ENCODE peak calls at places on chromosomes 12 and 14, in nine cellular contexts. One of them, this sample, is unnamed.

GRCh38 chr12:15861404-15861803 is 20.8 kb upstream of the STRAP start:
- DNase-seq in astrocyte of the cerebellum: no peak
- DNase-seq in B cell: no peak
- DNase-seq in right lobe of liver: no peak
- DNase-seq in CD8-positive, alpha-beta T cell: no peak
- DNase-seq in K562: no peak
- DNase-seq in RWPE1: no peak
- DNase-seq in ovary: no peak
- DNase-seq in astrocyte: no peak
- DNase-seq in this sample: peak

GRCh38 chr12:51620448-51620847 is 29.4 kb downstream of the SCN8A start:
- DNase-seq in ovary: no peak
- DNase-seq in astrocyte: peak
- DNase-seq in RWPE1: no peak
- DNase-seq in CD8-positive, alpha-beta T cell: no peak
- DNase-seq in B cell: no peak
- DNase-seq in astrocyte of the cerebellum: no peak
- DNase-seq in K562: no peak
- DNase-seq in right lobe of liver: no peak
- DNase-seq in this sample: peak

GRCh38 chr14:36866867-36867266 is 205.2 kb downstream of the PAX9 start:
- DNase-seq in astrocyte: no peak
- DNase-seq in ovary: no peak
- DNase-seq in right lobe of liver: no peak
- DNase-seq in CD8-positive, alpha-beta T cell: no peak
- DNase-seq in RWPE1: no peak
- DNase-seq in K562: no peak
- DNase-seq in astrocyte of the cerebellum: no peak
- DNase-seq in B cell: no peak
- DNase-seq in this sample: no peak

GRCh38 chr12:120862664-120863063 is 41.5 kb downstream of the SPPL3 start:
- DNase-seq in RWPE1: no peak
- DNase-seq in ovary: no peak
- DNase-seq in CD8-positive, alpha-beta T cell: no peak
- DNase-seq in right lobe of liver: no peak
- DNase-seq in astrocyte: no peak
- DNase-seq in B cell: no peak
- DNase-seq in astrocyte of the cerebellum: no peak
- DNase-seq in K562: no peak
- DNase-seq in this sample: no peak

GRCh38 chr12:29970501-29970900 is 186.8 kb upstream of the TMTC1 start:
- DNase-seq in CD8-positive, alpha-beta T cell: no peak
- DNase-seq in astrocyte: no peak
- DNase-seq in RWPE1: no peak
- DNase-seq in B cell: no peak
- DNase-seq in K562: no peak
- DNase-seq in astrocyte of the cerebellum: no peak
- DNase-seq in ovary: no peak
- DNase-seq in right lobe of liver: no peak
- DNase-seq in this sample: no peak

GRCh38 chr14:73613419-73613963 is 1.2 kb downstream of the ACOT6 start:
- DNase-seq in K562: no peak
- DNase-seq in astrocyte of the cerebellum: no peak
- DNase-seq in RWPE1: no peak
- DNase-seq in CD8-positive, alpha-beta T cell: no peak
- DNase-seq in right lobe of liver: no peak
- DNase-seq in ovary: no peak
- DNase-seq in B cell: no peak
- DNase-seq in astrocyte: no peak
- DNase-seq in this sample: no peak

GRCh38 chr12:26795899-26796298 is 37.1 kb downstream of the ITPR2 start:
- DNase-seq in astrocyte of the cerebellum: no peak
- DNase-seq in K562: no peak
- DNase-seq in astrocyte: no peak
- DNase-seq in CD8-positive, alpha-beta T cell: no peak
- DNase-seq in right lobe of liver: no peak
- DNase-seq in RWPE1: no peak
- DNase-seq in ovary: no peak
- DNase-seq in B cell: no peak
- DNase-seq in this sample: no peak

GRCh38 chr14:92466068-92466458 is 47.5 kb upstream of the RIN3 start:
- DNase-seq in K562: no peak
- DNase-seq in astrocyte of the cerebellum: no peak
- DNase-seq in B cell: no peak
- DNase-seq in right lobe of liver: no peak
- DNase-seq in astrocyte: no peak
- DNase-seq in ovary: no peak
- DNase-seq in RWPE1: no peak
- DNase-seq in CD8-positive, alpha-beta T cell: no peak
- DNase-seq in this sample: no peak

GRCh38 chr14:104288272-104288671 is 149.9 kb downstream of the KIF26A start:
- DNase-seq in astrocyte of the cerebellum: no peak
- DNase-seq in ovary: peak
- DNase-seq in RWPE1: no peak
- DNase-seq in right lobe of liver: peak
- DNase-seq in B cell: no peak
- DNase-seq in astrocyte: no peak
- DNase-seq in K562: no peak
- DNase-seq in CD8-positive, alpha-beta T cell: no peak
- DNase-seq in this sample: no peak

GRCh38 chr12:48197967-48198618 is 5.0 kb downstream of the OR10AD1 start:
- DNase-seq in RWPE1: peak
- DNase-seq in astrocyte of the cerebellum: peak
- DNase-seq in CD8-positive, alpha-beta T cell: peak
- DNase-seq in astrocyte: peak
- DNase-seq in ovary: peak
- DNase-seq in K562: peak
- DNase-seq in B cell: peak
- DNase-seq in right lobe of liver: peak
- DNase-seq in this sample: peak
- TF ChIP-seq CTCF in RWPE1: no peak
- TF ChIP-seq CTCF in astrocyte of the cerebellum: peak
- TF ChIP-seq CTCF in CD8-positive, alpha-beta T cell: no peak
- TF ChIP-seq CTCF in astrocyte: no peak
- TF ChIP-seq CTCF in ovary: peak
- TF ChIP-seq CTCF in K562: no peak
- TF ChIP-seq CTCF in B cell: no peak
- TF ChIP-seq CTCF in right lobe of liver: no peak
- TF ChIP-seq CTCF in this sample: peak

GRCh38 chr12:109831929-109832328 is 1.3 kb downstream of the TRPV4 start:
- DNase-seq in RWPE1: no peak
- DNase-seq in ovary: no peak
- DNase-seq in astrocyte of the cerebellum: no peak
- DNase-seq in astrocyte: no peak
- DNase-seq in B cell: no peak
- DNase-seq in K562: no peak
- DNase-seq in CD8-positive, alpha-beta T cell: no peak
- DNase-seq in right lobe of liver: no peak
- DNase-seq in this sample: no peak
- TF ChIP-seq CTCF in RWPE1: no peak
- TF ChIP-seq CTCF in ovary: no peak
- TF ChIP-seq CTCF in astrocyte of the cerebellum: no peak
- TF ChIP-seq CTCF in astrocyte: no peak
- TF ChIP-seq CTCF in B cell: no peak
- TF ChIP-seq CTCF in K562: no peak
- TF ChIP-seq CTCF in CD8-positive, alpha-beta T cell: no peak
- TF ChIP-seq CTCF in right lobe of liver: no peak
- TF ChIP-seq CTCF in this sample: no peak

GRCh38 chr12:6039894-6040601 is 84.4 kb downstream of the VWF start:
- DNase-seq in right lobe of liver: no peak
- DNase-seq in K562: peak
- DNase-seq in astrocyte: peak
- DNase-seq in RWPE1: peak
- DNase-seq in astrocyte of the cerebellum: peak
- DNase-seq in B cell: peak
- DNase-seq in CD8-positive, alpha-beta T cell: peak
- DNase-seq in ovary: peak
- DNase-seq in this sample: peak

GRCh38 chr12:6036509-6036908 is 88.0 kb downstream of the VWF start:
- DNase-seq in B cell: no peak
- DNase-seq in RWPE1: no peak
- DNase-seq in CD8-positive, alpha-beta T cell: no peak
- DNase-seq in astrocyte of the cerebellum: no peak
- DNase-seq in ovary: no peak
- DNase-seq in astrocyte: no peak
- DNase-seq in K562: no peak
- DNase-seq in right lobe of liver: no peak
- DNase-seq in this sample: no peak

GRCh38 chr12:6037459-6037858 is 87.0 kb downstream of the VWF start:
- DNase-seq in RWPE1: no peak
- DNase-seq in CD8-positive, alpha-beta T cell: no peak
- DNase-seq in ovary: no peak
- DNase-seq in K562: no peak
- DNase-seq in B cell: no peak
- DNase-seq in astrocyte of the cerebellum: no peak
- DNase-seq in right lobe of liver: no peak
- DNase-seq in astrocyte: no peak
- DNase-seq in this sample: no peak

GRCh38 chr12:6034596-6034995 is 89.5 kb upstream of the ANO2 start:
- DNase-seq in RWPE1: no peak
- DNase-seq in K562: no peak
- DNase-seq in CD8-positive, alpha-beta T cell: no peak
- DNase-seq in ovary: no peak
- DNase-seq in astrocyte: no peak
- DNase-seq in astrocyte of the cerebellum: no peak
- DNase-seq in B cell: no peak
- DNase-seq in right lobe of liver: no peak
- DNase-seq in this sample: no peak

DNA sequence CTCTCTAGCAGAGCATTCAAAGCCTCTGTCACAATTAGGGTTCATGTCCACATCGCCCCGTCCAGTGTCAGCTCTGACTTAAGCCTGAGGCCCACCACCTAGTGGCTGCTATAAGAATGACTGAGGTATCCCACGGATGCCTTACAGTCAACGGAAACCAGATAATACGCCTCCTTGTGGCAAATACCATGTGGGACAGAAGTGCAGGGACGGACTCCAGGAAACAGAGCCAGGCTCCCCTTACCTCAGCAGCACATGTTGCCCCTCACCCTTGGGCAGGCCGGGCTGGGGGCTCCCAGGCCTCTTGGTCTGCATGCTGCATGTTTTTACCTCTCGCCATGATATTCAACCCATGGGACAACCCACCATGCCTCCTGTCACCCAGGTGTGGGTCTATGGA is 86.3 kb downstream of the VWF start:
- DNase-seq in CD8-positive, alpha-beta T cell: no peak
- DNase-seq in astrocyte: peak
- DNase-seq in ovary: no peak
- DNase-seq in K562: peak
- DNase-seq in B cell: no peak
- DNase-seq in astrocyte of the cerebellum: peak
- DNase-seq in RWPE1: peak
- DNase-seq in right lobe of liver: no peak
- DNase-seq in this sample: peak
- TF ChIP-seq CTCF in CD8-positive, alpha-beta T cell: peak
- TF ChIP-seq CTCF in astrocyte: peak
- TF ChIP-seq CTCF in ovary: no peak
- TF ChIP-seq CTCF in K562: peak
- TF ChIP-seq CTCF in B cell: peak
- TF ChIP-seq CTCF in astrocyte of the cerebellum: peak
- TF ChIP-seq CTCF in RWPE1: no peak
- TF ChIP-seq CTCF in right lobe of liver: peak
- TF ChIP-seq CTCF in this sample: peak

DNA sequence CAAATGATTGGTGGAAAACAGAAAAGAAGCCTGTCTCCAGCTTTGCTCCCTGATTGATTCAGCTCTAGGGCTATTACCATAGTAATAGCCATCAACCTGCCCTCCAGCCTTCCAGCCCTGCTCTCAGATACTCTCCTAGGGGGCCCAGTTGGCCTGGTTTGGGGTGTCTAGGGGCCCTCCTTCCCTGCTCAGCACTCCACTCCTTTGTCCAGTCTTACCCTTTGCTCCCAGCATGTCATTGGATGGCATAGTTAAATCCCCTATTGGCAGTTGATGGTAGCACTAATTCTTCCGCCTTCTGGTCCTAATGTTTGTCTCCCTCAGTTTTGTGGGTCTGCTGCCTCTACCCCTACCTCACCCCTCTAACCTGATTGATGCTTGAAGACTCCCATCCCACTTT is 175.4 kb upstream of the PELI2 start:
- DNase-seq in RWPE1: no peak
- DNase-seq in right lobe of liver: no peak
- DNase-seq in B cell: no peak
- DNase-seq in CD8-positive, alpha-beta T cell: no peak
- DNase-seq in K562: no peak
- DNase-seq in astrocyte: no peak
- DNase-seq in astrocyte of the cerebellum: no peak
- DNase-seq in ovary: no peak
- DNase-seq in this sample: no peak
- TF ChIP-seq CTCF in RWPE1: no peak
- TF ChIP-seq CTCF in right lobe of liver: no peak
- TF ChIP-seq CTCF in B cell: no peak
- TF ChIP-seq CTCF in CD8-positive, alpha-beta T cell: no peak
- TF ChIP-seq CTCF in K562: no peak
- TF ChIP-seq CTCF in astrocyte: no peak
- TF ChIP-seq CTCF in astrocyte of the cerebellum: no peak
- TF ChIP-seq CTCF in ovary: no peak
- TF ChIP-seq CTCF in this sample: no peak

This sample was measured in fibroblast of the aortic adventitia.